ENCODE peak calls at places on chromosomes 16 and 17, in seven cellular contexts. X is amygdala; H is NCI-H1092; J is stimulated activated CD8-positive, alpha-beta memory T cell treated with anti-CD3 and anti-CD28 coated beads, Interleukin-4, amount 100 ng/mL, for 48 hours; K is heart left ventricle; B is naive thymus-derived CD4-positive, alpha-beta T cell; U is neural crest cell. M is an unnamed sample.

GRCh38 chr17:32586666-32587065 is 99.9 kb downstream of the CDK5R1 start:
- DNase-seq in X (no peak), H (no peak), J (no peak), K (no peak), B (no peak), U (no peak), M (no peak)

GRCh38 chr17:80124351-80124981 is 22.5 kb downstream of the EIF4A3 start:
- DNase-seq in X (no peak), H (no peak), J (no peak), K (no peak), B (no peak), U (peak; percentile 40), M (peak; percentile 44)

GRCh38 chr17:80008383-80008840 is 27.3 kb downstream of the TBC1D16 start:
- DNase-seq in X (peak; percentile 44), H (peak; percentile 88), J (peak; percentile 91), K (peak; percentile 79), B (peak; percentile 57), U (peak; percentile 67), M (peak; percentile 72)

GRCh38 chr16:68400924-68401460 is 47.3 kb downstream of the SMPD3 start:
- DNase-seq in X (no peak), H (no peak), J (no peak), K (no peak), B (no peak), U (no peak), M (no peak)

GRCh38 chr17:67629963-67630320 is 87.8 kb upstream of the NOL11 start:
- DNase-seq in X (no peak), H (no peak), J (no peak), K (no peak), B (no peak), U (no peak), M (no peak)

GRCh38 chr17:39603304-39604016 is 4.3 kb downstream of the NEUROD2 start:
- DNase-seq in X (no peak), H (no peak), J (no peak), K (no peak), B (no peak), U (no peak), M (no peak)

GRCh38 chr17:76176701-76177574 is 35.9 kb upstream of the FOXJ1 start:
- DNase-seq in X (no peak), H (no peak), J (no peak), K (no peak), B (no peak), U (no peak), M (no peak)

GRCh38 chr17:50459756-50460155 is 8.9 kb downstream of the CHAD start:
- DNase-seq in X (no peak), H (no peak), J (no peak), K (no peak), B (no peak), U (no peak), M (no peak)

GRCh38 chr16:19874816-19875546 is 9.7 kb downstream of the GPRC5B start:
- DNase-seq in X (no peak), H (peak; percentile 36), J (no peak), K (peak; percentile 20), B (no peak), U (no peak), M (no peak)

GRCh38 chr16:998615-999014 is 17.0 kb downstream of the SOX8 start:
- DNase-seq in X (no peak), H (no peak), J (no peak), K (no peak), B (no peak), U (no peak), M (no peak)

GRCh38 chr17:80416940-80417293 is 1.9 kb downstream of the ENDOV start:
- DNase-seq in X (no peak), H (no peak), J (no peak), K (no peak), B (no peak), U (no peak), M (no peak)

GRCh38 chr17:2214047-2214717 is 89.4 kb downstream of the SMG6 start:
- DNase-seq in X (peak; percentile 67), H (no peak), J (no peak), K (peak; percentile 79), B (no peak), U (no peak), M (no peak)

M was measured in progenitor cell of endocrine pancreas.